ENCODE peak calls at places on chromosome 11, in eight cellular contexts. One of them, this sample, is unnamed.

GRCh38 chr11:29333993-29334780 is 682.6 kb downstream of the KCNA4 start:
- DNase-seq in K562: no peak
- DNase-seq in HCT116: peak
- DNase-seq in HepG2: peak
- DNase-seq in GM12878: peak
- DNase-seq in SK-N-SH: peak
- DNase-seq in H1: no peak
- DNase-seq in endothelial cell of umbilical vein: peak
- DNase-seq in this sample: no peak

GRCh38 chr11:132977241-132977640 is 555.1 kb downstream of the OPCML start:
- DNase-seq in K562: no peak
- DNase-seq in HCT116: no peak
- DNase-seq in HepG2: no peak
- DNase-seq in GM12878: no peak
- DNase-seq in SK-N-SH: no peak
- DNase-seq in H1: no peak
- DNase-seq in endothelial cell of umbilical vein: no peak
- DNase-seq in this sample: no peak

GRCh38 chr11:94557391-94557790 is 9.8 kb upstream of the PIWIL4 start:
- DNase-seq in K562: no peak
- DNase-seq in HCT116: no peak
- DNase-seq in HepG2: no peak
- DNase-seq in GM12878: no peak
- DNase-seq in SK-N-SH: no peak
- DNase-seq in H1: no peak
- DNase-seq in endothelial cell of umbilical vein: no peak
- DNase-seq in this sample: no peak

GRCh38 chr11:110525883-110526282 is 96.1 kb downstream of the FDX1 start:
- DNase-seq in K562: no peak
- DNase-seq in HCT116: no peak
- DNase-seq in HepG2: no peak
- DNase-seq in GM12878: peak
- DNase-seq in SK-N-SH: no peak
- DNase-seq in H1: no peak
- DNase-seq in endothelial cell of umbilical vein: no peak
- DNase-seq in this sample: no peak

GRCh38 chr11:65720237-65720934 is at the start of gene RNASEH2C:
- DNase-seq in K562: peak
- DNase-seq in HCT116: peak
- DNase-seq in HepG2: peak
- DNase-seq in GM12878: peak
- DNase-seq in SK-N-SH: peak
- DNase-seq in H1: peak
- DNase-seq in endothelial cell of umbilical vein: peak
- DNase-seq in this sample: peak

GRCh38 chr11:3022982-3023381 is 30.9 kb upstream of the NAP1L4 start:
- DNase-seq in K562: no peak
- DNase-seq in HCT116: no peak
- DNase-seq in HepG2: no peak
- DNase-seq in GM12878: no peak
- DNase-seq in SK-N-SH: no peak
- DNase-seq in H1: no peak
- DNase-seq in endothelial cell of umbilical vein: no peak
- DNase-seq in this sample: no peak

GRCh38 chr11:79076526-79077115 is 364.2 kb downstream of the TENM4 start:
- DNase-seq in K562: peak
- DNase-seq in HCT116: peak
- DNase-seq in HepG2: peak
- DNase-seq in GM12878: no peak
- DNase-seq in SK-N-SH: peak
- DNase-seq in H1: no peak
- DNase-seq in endothelial cell of umbilical vein: peak
- DNase-seq in this sample: no peak

GRCh38 chr11:109037856-109038780 is 373.2 kb downstream of the DDX10 start:
- DNase-seq in K562: no peak
- DNase-seq in HCT116: no peak
- DNase-seq in HepG2: no peak
- DNase-seq in GM12878: no peak
- DNase-seq in SK-N-SH: no peak
- DNase-seq in H1: no peak
- DNase-seq in endothelial cell of umbilical vein: peak
- DNase-seq in this sample: no peak

GRCh38 chr11:70407121-70407520 is 8.8 kb downstream of the CTTN start:
- DNase-seq in K562: no peak
- DNase-seq in HCT116: no peak
- DNase-seq in HepG2: no peak
- DNase-seq in GM12878: no peak
- DNase-seq in SK-N-SH: no peak
- DNase-seq in H1: no peak
- DNase-seq in endothelial cell of umbilical vein: no peak
- DNase-seq in this sample: no peak

GRCh38 chr11:10709299-10710086 is 15.9 kb upstream of the IRAG1 start:
- DNase-seq in K562: no peak
- DNase-seq in HCT116: no peak
- DNase-seq in HepG2: no peak
- DNase-seq in GM12878: no peak
- DNase-seq in SK-N-SH: no peak
- DNase-seq in H1: no peak
- DNase-seq in endothelial cell of umbilical vein: no peak
- DNase-seq in this sample: no peak
- H3K9ac ChIP-seq in K562: no peak
- H3K9ac ChIP-seq in HCT116: no peak
- H3K9ac ChIP-seq in HepG2: no peak
- H3K9ac ChIP-seq in GM12878: no peak
- H3K9ac ChIP-seq in SK-N-SH: no peak
- H3K9ac ChIP-seq in H1: no peak
- H3K9ac ChIP-seq in endothelial cell of umbilical vein: no peak
- H3K9ac ChIP-seq in this sample: no peak

GRCh38 chr11:83034673-83035014 is 37.1 kb downstream of the RAB30 start:
- DNase-seq in K562: no peak
- DNase-seq in HCT116: no peak
- DNase-seq in HepG2: no peak
- DNase-seq in GM12878: no peak
- DNase-seq in SK-N-SH: no peak
- DNase-seq in H1: no peak
- DNase-seq in endothelial cell of umbilical vein: no peak
- DNase-seq in this sample: no peak
- H3K4me3 ChIP-seq in K562: no peak
- H3K4me3 ChIP-seq in HCT116: no peak
- H3K4me3 ChIP-seq in HepG2: no peak
- H3K4me3 ChIP-seq in GM12878: no peak
- H3K4me3 ChIP-seq in SK-N-SH: no peak
- H3K4me3 ChIP-seq in H1: no peak
- H3K4me3 ChIP-seq in endothelial cell of umbilical vein: no peak
- H3K4me3 ChIP-seq in this sample: peak

GRCh38 chr11:124762077-124762623 is at the start of gene ESAM:
- DNase-seq in K562: peak
- DNase-seq in HCT116: no peak
- DNase-seq in HepG2: no peak
- DNase-seq in GM12878: no peak
- DNase-seq in SK-N-SH: peak
- DNase-seq in H1: no peak
- DNase-seq in endothelial cell of umbilical vein: no peak
- DNase-seq in this sample: no peak
- TF ChIP-seq POLR2AphosphoS5 in K562: no peak
- TF ChIP-seq POLR2AphosphoS5 in HCT116: peak
- TF ChIP-seq POLR2AphosphoS5 in HepG2: no peak
- TF ChIP-seq POLR2AphosphoS5 in GM12878: peak
- TF ChIP-seq POLR2AphosphoS5 in SK-N-SH: no peak
- TF ChIP-seq POLR2AphosphoS5 in H1: no peak
- TF ChIP-seq POLR2AphosphoS5 in endothelial cell of umbilical vein: peak
- TF ChIP-seq POLR2AphosphoS5 in this sample: no peak

DNA sequence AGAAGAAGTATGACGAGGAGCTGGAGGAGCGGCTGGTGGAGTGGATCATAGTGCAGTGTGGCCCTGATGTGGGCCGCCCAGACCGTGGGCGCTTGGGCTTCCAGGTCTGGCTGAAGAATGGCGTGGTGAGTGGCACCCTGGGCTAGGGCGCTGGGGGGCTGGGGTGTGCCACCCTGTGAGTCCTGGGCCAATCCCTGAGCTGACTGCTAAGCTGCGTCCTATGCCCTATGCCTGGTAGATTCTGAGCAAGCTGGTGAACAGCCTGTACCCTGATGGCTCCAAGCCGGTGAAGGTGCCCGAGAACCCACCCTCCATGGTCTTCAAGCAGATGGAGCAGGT is 3.9 kb downstream of the TAGLN start:
- DNase-seq in K562: no peak
- DNase-seq in HCT116: no peak
- DNase-seq in HepG2: no peak
- DNase-seq in GM12878: no peak
- DNase-seq in SK-N-SH: no peak
- DNase-seq in H1: no peak
- DNase-seq in endothelial cell of umbilical vein: no peak
- DNase-seq in this sample: no peak
- H3K9ac ChIP-seq in K562: no peak
- H3K9ac ChIP-seq in HCT116: no peak
- H3K9ac ChIP-seq in HepG2: no peak
- H3K9ac ChIP-seq in GM12878: no peak
- H3K9ac ChIP-seq in SK-N-SH: no peak
- H3K9ac ChIP-seq in H1: no peak
- H3K9ac ChIP-seq in endothelial cell of umbilical vein: no peak
- H3K9ac ChIP-seq in this sample: no peak

GRCh38 chr11:23577296-23577695 is 717.0 kb upstream of the CCDC179 start:
- DNase-seq in K562: no peak
- DNase-seq in HCT116: no peak
- DNase-seq in HepG2: no peak
- DNase-seq in GM12878: no peak
- DNase-seq in SK-N-SH: no peak
- DNase-seq in H1: no peak
- DNase-seq in endothelial cell of umbilical vein: no peak
- DNase-seq in this sample: no peak
- H3K4me3 ChIP-seq in K562: no peak
- H3K4me3 ChIP-seq in HCT116: no peak
- H3K4me3 ChIP-seq in HepG2: no peak
- H3K4me3 ChIP-seq in GM12878: no peak
- H3K4me3 ChIP-seq in SK-N-SH: no peak
- H3K4me3 ChIP-seq in H1: no peak
- H3K4me3 ChIP-seq in endothelial cell of umbilical vein: no peak
- H3K4me3 ChIP-seq in this sample: no peak